ENCODE peak calls at places on chromosomes 6 and 20, in eight cellular contexts. One of them, this sample, is unnamed.

GRCh38 chr6:17491416-17492142 is 98.2 kb downstream of the CAP2 start:
- DNase-seq in naive thymus-derived CD4-positive, alpha-beta T cell: no peak
- DNase-seq in lower lobe of right lung: no peak
- DNase-seq in BJ: no peak
- DNase-seq in small intestine: peak; percentile 33
- DNase-seq in ovary: no peak
- DNase-seq in astrocyte: no peak
- DNase-seq in tibial nerve: no peak
- DNase-seq in this sample: no peak

GRCh38 chr20:49287555-49288249 is 9.8 kb upstream of the ZNFX1 start:
- DNase-seq in naive thymus-derived CD4-positive, alpha-beta T cell: no peak
- DNase-seq in lower lobe of right lung: no peak
- DNase-seq in BJ: peak; percentile 35
- DNase-seq in small intestine: no peak
- DNase-seq in ovary: no peak
- DNase-seq in astrocyte: peak; percentile 78
- DNase-seq in tibial nerve: no peak
- DNase-seq in this sample: no peak

GRCh38 chr6:107707346-107708270 is 116.5 kb downstream of the SCML4 start:
- DNase-seq in naive thymus-derived CD4-positive, alpha-beta T cell: no peak
- DNase-seq in lower lobe of right lung: no peak
- DNase-seq in BJ: no peak
- DNase-seq in small intestine: no peak
- DNase-seq in ovary: no peak
- DNase-seq in astrocyte: no peak
- DNase-seq in tibial nerve: no peak
- DNase-seq in this sample: no peak

GRCh38 chr6:85129881-85130280 is 320.0 kb upstream of the NT5E start:
- DNase-seq in naive thymus-derived CD4-positive, alpha-beta T cell: no peak
- DNase-seq in lower lobe of right lung: no peak
- DNase-seq in BJ: no peak
- DNase-seq in small intestine: no peak
- DNase-seq in ovary: no peak
- DNase-seq in astrocyte: no peak
- DNase-seq in tibial nerve: no peak
- DNase-seq in this sample: no peak

GRCh38 chr20:45910670-45911485 is 1.1 kb downstream of the PLTP start:
- DNase-seq in naive thymus-derived CD4-positive, alpha-beta T cell: peak; percentile 66
- DNase-seq in lower lobe of right lung: peak; percentile 97
- DNase-seq in BJ: peak; percentile 99
- DNase-seq in small intestine: peak; percentile 91
- DNase-seq in ovary: peak; percentile 100
- DNase-seq in astrocyte: peak; percentile 100
- DNase-seq in tibial nerve: peak; percentile 100
- DNase-seq in this sample: peak; percentile 94

GRCh38 chr20:22420116-22420598 is 164.2 kb downstream of the FOXA2 start:
- DNase-seq in naive thymus-derived CD4-positive, alpha-beta T cell: no peak
- DNase-seq in lower lobe of right lung: no peak
- DNase-seq in BJ: no peak
- DNase-seq in small intestine: no peak
- DNase-seq in ovary: no peak
- DNase-seq in astrocyte: no peak
- DNase-seq in tibial nerve: no peak
- DNase-seq in this sample: no peak

GRCh38 chr6:95819939-95820338 is 195.8 kb upstream of the FUT9 start:
- DNase-seq in naive thymus-derived CD4-positive, alpha-beta T cell: no peak
- DNase-seq in lower lobe of right lung: no peak
- DNase-seq in BJ: no peak
- DNase-seq in small intestine: no peak
- DNase-seq in ovary: no peak
- DNase-seq in astrocyte: no peak
- DNase-seq in tibial nerve: no peak
- DNase-seq in this sample: no peak

GRCh38 chr6:100730001-100730400 is 151.1 kb downstream of the ASCC3 start:
- DNase-seq in naive thymus-derived CD4-positive, alpha-beta T cell: no peak
- DNase-seq in lower lobe of right lung: no peak
- DNase-seq in BJ: no peak
- DNase-seq in small intestine: no peak
- DNase-seq in ovary: no peak
- DNase-seq in astrocyte: no peak
- DNase-seq in tibial nerve: no peak
- DNase-seq in this sample: no peak

GRCh38 chr6:88843040-88843439 is 120.4 kb downstream of the RNGTT start:
- DNase-seq in naive thymus-derived CD4-positive, alpha-beta T cell: no peak
- DNase-seq in lower lobe of right lung: no peak
- DNase-seq in BJ: peak; percentile 77
- DNase-seq in small intestine: no peak
- DNase-seq in ovary: no peak
- DNase-seq in astrocyte: peak; percentile 81
- DNase-seq in tibial nerve: no peak
- DNase-seq in this sample: peak; percentile 13

GRCh38 chr6:35725721-35726438 is 11.0 kb upstream of the ARMC12 start:
- DNase-seq in naive thymus-derived CD4-positive, alpha-beta T cell: no peak
- DNase-seq in lower lobe of right lung: peak; percentile 82
- DNase-seq in BJ: no peak
- DNase-seq in small intestine: peak; percentile 99
- DNase-seq in ovary: peak; percentile 62
- DNase-seq in astrocyte: no peak
- DNase-seq in tibial nerve: peak; percentile 74
- DNase-seq in this sample: no peak

GRCh38 chr6:85464260-85464644 is 14.4 kb downstream of the NT5E start:
- DNase-seq in naive thymus-derived CD4-positive, alpha-beta T cell: no peak
- DNase-seq in lower lobe of right lung: no peak
- DNase-seq in BJ: peak; percentile 88
- DNase-seq in small intestine: no peak
- DNase-seq in ovary: no peak
- DNase-seq in astrocyte: peak; percentile 99
- DNase-seq in tibial nerve: no peak
- DNase-seq in this sample: peak; percentile 95

GRCh38 chr6:168530653-168531071 is 89.7 kb downstream of the SMOC2 start:
- DNase-seq in naive thymus-derived CD4-positive, alpha-beta T cell: no peak
- DNase-seq in lower lobe of right lung: no peak
- DNase-seq in BJ: no peak
- DNase-seq in small intestine: no peak
- DNase-seq in ovary: no peak
- DNase-seq in astrocyte: no peak
- DNase-seq in tibial nerve: no peak
- DNase-seq in this sample: no peak

GRCh38 chr6:112879920-112880413 is 532.8 kb downstream of the RFPL4B start:
- DNase-seq in naive thymus-derived CD4-positive, alpha-beta T cell: no peak
- DNase-seq in lower lobe of right lung: peak; percentile 65
- DNase-seq in BJ: no peak
- DNase-seq in small intestine: peak; percentile 37
- DNase-seq in ovary: no peak
- DNase-seq in astrocyte: peak; percentile 8
- DNase-seq in tibial nerve: no peak
- DNase-seq in this sample: no peak

GRCh38 chr6:48667797-48668196 is 556.8 kb upstream of the PTCHD4 start:
- DNase-seq in naive thymus-derived CD4-positive, alpha-beta T cell: no peak
- DNase-seq in lower lobe of right lung: no peak
- DNase-seq in BJ: no peak
- DNase-seq in small intestine: no peak
- DNase-seq in ovary: no peak
- DNase-seq in astrocyte: no peak
- DNase-seq in tibial nerve: no peak
- DNase-seq in this sample: no peak

GRCh38 chr6:118542184-118542952 is 5.7 kb upstream of the PLN start:
- DNase-seq in naive thymus-derived CD4-positive, alpha-beta T cell: no peak
- DNase-seq in lower lobe of right lung: no peak
- DNase-seq in BJ: peak; percentile 50
- DNase-seq in small intestine: no peak
- DNase-seq in ovary: no peak
- DNase-seq in astrocyte: peak; percentile 99
- DNase-seq in tibial nerve: no peak
- DNase-seq in this sample: peak; percentile 79

GRCh38 chr6:43806041-43806757 is 36.2 kb downstream of the VEGFA start:
- DNase-seq in naive thymus-derived CD4-positive, alpha-beta T cell: no peak
- DNase-seq in lower lobe of right lung: no peak
- DNase-seq in BJ: no peak
- DNase-seq in small intestine: peak; percentile 99
- DNase-seq in ovary: no peak
- DNase-seq in astrocyte: no peak
- DNase-seq in tibial nerve: no peak
- DNase-seq in this sample: no peak

GRCh38 chr6:106194949-106195919 is 109.1 kb downstream of the PRDM1 start:
- DNase-seq in naive thymus-derived CD4-positive, alpha-beta T cell: peak; percentile 57
- DNase-seq in lower lobe of right lung: no peak
- DNase-seq in BJ: peak; percentile 18
- DNase-seq in small intestine: peak; percentile 52
- DNase-seq in ovary: no peak
- DNase-seq in astrocyte: peak; percentile 66
- DNase-seq in tibial nerve: no peak
- DNase-seq in this sample: peak; percentile 99

GRCh38 chr6:87798393-87799278 is 96.6 kb upstream of the AKIRIN2 start:
- DNase-seq in naive thymus-derived CD4-positive, alpha-beta T cell: no peak
- DNase-seq in lower lobe of right lung: no peak
- DNase-seq in BJ: no peak
- DNase-seq in small intestine: peak; percentile 55
- DNase-seq in ovary: no peak
- DNase-seq in astrocyte: no peak
- DNase-seq in tibial nerve: no peak
- DNase-seq in this sample: no peak

GRCh38 chr6:7143161-7143974 is 35.6 kb downstream of the RREB1 start:
- DNase-seq in naive thymus-derived CD4-positive, alpha-beta T cell: no peak
- DNase-seq in lower lobe of right lung: no peak
- DNase-seq in BJ: no peak
- DNase-seq in small intestine: no peak
- DNase-seq in ovary: no peak
- DNase-seq in astrocyte: no peak
- DNase-seq in tibial nerve: no peak
- DNase-seq in this sample: no peak

GRCh38 chr20:49446808-49447207 is 35.7 kb downstream of the KCNB1 start:
- DNase-seq in naive thymus-derived CD4-positive, alpha-beta T cell: no peak
- DNase-seq in lower lobe of right lung: peak; percentile 59
- DNase-seq in BJ: no peak
- DNase-seq in small intestine: no peak
- DNase-seq in ovary: peak; percentile 84
- DNase-seq in astrocyte: peak; percentile 29
- DNase-seq in tibial nerve: peak; percentile 87
- DNase-seq in this sample: no peak

GRCh38 chr20:1816384-1817381 is 78.5 kb upstream of the SIRPA start:
- DNase-seq in naive thymus-derived CD4-positive, alpha-beta T cell: peak; percentile 34
- DNase-seq in lower lobe of right lung: no peak
- DNase-seq in BJ: peak; percentile 73
- DNase-seq in small intestine: no peak
- DNase-seq in ovary: no peak
- DNase-seq in astrocyte: peak; percentile 71
- DNase-seq in tibial nerve: no peak
- DNase-seq in this sample: peak; percentile 94

GRCh38 chr6:133893324-133893692 is 4.4 kb downstream of the TCF21 start:
- DNase-seq in naive thymus-derived CD4-positive, alpha-beta T cell: no peak
- DNase-seq in lower lobe of right lung: no peak
- DNase-seq in BJ: no peak
- DNase-seq in small intestine: no peak
- DNase-seq in ovary: no peak
- DNase-seq in astrocyte: no peak
- DNase-seq in tibial nerve: no peak
- DNase-seq in this sample: no peak

GRCh38 chr6:133895573-133896343 is 6.8 kb downstream of the TCF21 start:
- DNase-seq in naive thymus-derived CD4-positive, alpha-beta T cell: no peak
- DNase-seq in lower lobe of right lung: no peak
- DNase-seq in BJ: no peak
- DNase-seq in small intestine: peak; percentile 25
- DNase-seq in ovary: peak; percentile 69
- DNase-seq in astrocyte: no peak
- DNase-seq in tibial nerve: no peak
- DNase-seq in this sample: no peak

GRCh38 chr6:133892444-133893323 is 3.8 kb downstream of the TCF21 start:
- DNase-seq in naive thymus-derived CD4-positive, alpha-beta T cell: no peak
- DNase-seq in lower lobe of right lung: no peak
- DNase-seq in BJ: no peak
- DNase-seq in small intestine: no peak
- DNase-seq in ovary: peak; percentile 52
- DNase-seq in astrocyte: no peak
- DNase-seq in tibial nerve: no peak
- DNase-seq in this sample: no peak

GRCh38 chr6:133894795-133895401 is 6.0 kb downstream of the TCF21 start:
- DNase-seq in naive thymus-derived CD4-positive, alpha-beta T cell: no peak
- DNase-seq in lower lobe of right lung: no peak
- DNase-seq in BJ: no peak
- DNase-seq in small intestine: peak; percentile 30
- DNase-seq in ovary: peak; percentile 49
- DNase-seq in astrocyte: no peak
- DNase-seq in tibial nerve: no peak
- DNase-seq in this sample: no peak

GRCh38 chr6:133894369-133894768 is 5.5 kb downstream of the TCF21 start:
- DNase-seq in naive thymus-derived CD4-positive, alpha-beta T cell: no peak
- DNase-seq in lower lobe of right lung: no peak
- DNase-seq in BJ: no peak
- DNase-seq in small intestine: no peak
- DNase-seq in ovary: peak; percentile 45
- DNase-seq in astrocyte: no peak
- DNase-seq in tibial nerve: no peak
- DNase-seq in this sample: no peak
- H3K27me3 ChIP-seq in naive thymus-derived CD4-positive, alpha-beta T cell: peaks cover 28% of the 10 kb centered on the region
- H3K27me3 ChIP-seq in lower lobe of right lung: peaks cover 89% of the 10 kb centered on the region
- H3K27me3 ChIP-seq in BJ: peaks cover 60% of the 10 kb centered on the region
- H3K27me3 ChIP-seq in small intestine: peaks cover 8% of the 10 kb centered on the region
- H3K27me3 ChIP-seq in ovary: no peaks in the 10 kb centered on the region
- H3K27me3 ChIP-seq in astrocyte: peaks cover 95% of the 10 kb centered on the region
- H3K27me3 ChIP-seq in tibial nerve: no peaks in the 10 kb centered on the region
- H3K27me3 ChIP-seq in this sample: peaks cover 99% of the 10 kb centered on the region

GRCh38 chr6:166752097-166752496 is 125.0 kb upstream of the RPS6KA2 start:
- DNase-seq in naive thymus-derived CD4-positive, alpha-beta T cell: no peak
- DNase-seq in lower lobe of right lung: no peak
- DNase-seq in BJ: no peak
- DNase-seq in small intestine: no peak
- DNase-seq in ovary: no peak
- DNase-seq in astrocyte: no peak
- DNase-seq in tibial nerve: no peak
- DNase-seq in this sample: no peak
- H3K27me3 ChIP-seq in naive thymus-derived CD4-positive, alpha-beta T cell: no peaks in the 10 kb centered on the region
- H3K27me3 ChIP-seq in lower lobe of right lung: no peaks in the 10 kb centered on the region
- H3K27me3 ChIP-seq in BJ: no peaks in the 10 kb centered on the region
- H3K27me3 ChIP-seq in small intestine: no peaks in the 10 kb centered on the region
- H3K27me3 ChIP-seq in ovary: no peaks in the 10 kb centered on the region
- H3K27me3 ChIP-seq in astrocyte: no peaks in the 10 kb centered on the region
- H3K27me3 ChIP-seq in tibial nerve: no peaks in the 10 kb centered on the region
- H3K27me3 ChIP-seq in this sample: no peaks in the 10 kb centered on the region

GRCh38 chr6:153790881-153791473 is 248.1 kb upstream of the OPRM1 start:
- DNase-seq in naive thymus-derived CD4-positive, alpha-beta T cell: no peak
- DNase-seq in lower lobe of right lung: no peak
- DNase-seq in BJ: no peak
- DNase-seq in small intestine: peak; percentile 20
- DNase-seq in ovary: no peak
- DNase-seq in astrocyte: peak; percentile 59
- DNase-seq in tibial nerve: no peak
- DNase-seq in this sample: peak; percentile 15

GRCh38 chr6:153787341-153787606 is 251.8 kb upstream of the OPRM1 start:
- DNase-seq in naive thymus-derived CD4-positive, alpha-beta T cell: no peak
- DNase-seq in lower lobe of right lung: no peak
- DNase-seq in BJ: no peak
- DNase-seq in small intestine: peak; percentile 97
- DNase-seq in ovary: no peak
- DNase-seq in astrocyte: no peak
- DNase-seq in tibial nerve: no peak
- DNase-seq in this sample: no peak

GRCh38 chr6:153790048-153790447 is 249.0 kb upstream of the OPRM1 start:
- DNase-seq in naive thymus-derived CD4-positive, alpha-beta T cell: no peak
- DNase-seq in lower lobe of right lung: no peak
- DNase-seq in BJ: peak; percentile 31
- DNase-seq in small intestine: peak; percentile 86
- DNase-seq in ovary: no peak
- DNase-seq in astrocyte: peak; percentile 86
- DNase-seq in tibial nerve: no peak
- DNase-seq in this sample: peak; percentile 82
- H3K27me3 ChIP-seq in naive thymus-derived CD4-positive, alpha-beta T cell: no peaks in the 10 kb centered on the region
- H3K27me3 ChIP-seq in lower lobe of right lung: no peaks in the 10 kb centered on the region
- H3K27me3 ChIP-seq in BJ: no peaks in the 10 kb centered on the region
- H3K27me3 ChIP-seq in small intestine: no peaks in the 10 kb centered on the region
- H3K27me3 ChIP-seq in ovary: no peaks in the 10 kb centered on the region
- H3K27me3 ChIP-seq in astrocyte: no peaks in the 10 kb centered on the region
- H3K27me3 ChIP-seq in tibial nerve: no peaks in the 10 kb centered on the region
- H3K27me3 ChIP-seq in this sample: no peaks in the 10 kb centered on the region

GRCh38 chr6:166307082-166307980 is 861 bp downstream of the PRR18 start:
- DNase-seq in naive thymus-derived CD4-positive, alpha-beta T cell: peak; percentile 6
- DNase-seq in lower lobe of right lung: no peak
- DNase-seq in BJ: no peak
- DNase-seq in small intestine: peak; percentile 30
- DNase-seq in ovary: no peak
- DNase-seq in astrocyte: no peak
- DNase-seq in tibial nerve: no peak
- DNase-seq in this sample: no peak
- H3K27me3 ChIP-seq in naive thymus-derived CD4-positive, alpha-beta T cell: peaks cover 4% of the 10 kb centered on the region
- H3K27me3 ChIP-seq in lower lobe of right lung: peaks cover 47% of the 10 kb centered on the region
- H3K27me3 ChIP-seq in BJ: peaks cover 26% of the 10 kb centered on the region
- H3K27me3 ChIP-seq in small intestine: peaks cover 4% of the 10 kb centered on the region
- H3K27me3 ChIP-seq in ovary: peaks cover 4% of the 10 kb centered on the region
- H3K27me3 ChIP-seq in astrocyte: peaks cover 38% of the 10 kb centered on the region
- H3K27me3 ChIP-seq in tibial nerve: no peaks in the 10 kb centered on the region
- H3K27me3 ChIP-seq in this sample: peaks cover 76% of the 10 kb centered on the region

This sample was measured in foreskin keratinocyte.